ENCODE peak calls at places on chromosomes 5 and 9, in seven cellular contexts. One of them, this sample, is unnamed.

GRCh38 chr9:120481842-120482241 is 98.1 kb downstream of the CDK5RAP2 start:
- DNase-seq in epithelial cell of esophagus: no peak
- DNase-seq in CD4-positive, alpha-beta memory T cell: no peak
- DNase-seq in KBM-7: no peak
- DNase-seq in fibroblast of mammary gland: no peak
- DNase-seq in H7: no peak
- DNase-seq in naive B cell: no peak
- DNase-seq in this sample: no peak

GRCh38 chr9:33192493-33193245 is 25.5 kb upstream of the B4GALT1 start:
- DNase-seq in H7: no peak
- DNase-seq in fibroblast of mammary gland: peak; percentile 65
- DNase-seq in KBM-7: no peak
- DNase-seq in epithelial cell of esophagus: no peak
- DNase-seq in naive B cell: no peak
- DNase-seq in CD4-positive, alpha-beta memory T cell: no peak
- DNase-seq in this sample: no peak

GRCh38 chr5:73748510-73749410 is 122.8 kb downstream of the ARHGEF28 start:
- DNase-seq in fibroblast of mammary gland: peak; percentile 50
- DNase-seq in KBM-7: no peak
- DNase-seq in naive B cell: no peak
- DNase-seq in CD4-positive, alpha-beta memory T cell: no peak
- DNase-seq in H7: no peak
- DNase-seq in epithelial cell of esophagus: no peak
- DNase-seq in this sample: no peak

GRCh38 chr9:136142416-136142800 is 23.7 kb upstream of the TMEM250 start:
- DNase-seq in CD4-positive, alpha-beta memory T cell: no peak
- DNase-seq in fibroblast of mammary gland: no peak
- DNase-seq in naive B cell: no peak
- DNase-seq in H7: peak; percentile 79
- DNase-seq in epithelial cell of esophagus: no peak
- DNase-seq in KBM-7: no peak
- DNase-seq in this sample: no peak

GRCh38 chr5:132265336-132266030 is 8.0 kb downstream of the PDLIM4 start:
- DNase-seq in naive B cell: no peak
- DNase-seq in H7: peak; percentile 40
- DNase-seq in epithelial cell of esophagus: peak; percentile 83
- DNase-seq in fibroblast of mammary gland: peak; percentile 93
- DNase-seq in CD4-positive, alpha-beta memory T cell: no peak
- DNase-seq in KBM-7: no peak
- DNase-seq in this sample: peak; percentile 8

GRCh38 chr5:66442951-66443445 is 153.2 kb upstream of the MAST4 start:
- DNase-seq in H7: no peak
- DNase-seq in CD4-positive, alpha-beta memory T cell: no peak
- DNase-seq in naive B cell: no peak
- DNase-seq in KBM-7: no peak
- DNase-seq in epithelial cell of esophagus: no peak
- DNase-seq in fibroblast of mammary gland: peak; percentile 31
- DNase-seq in this sample: no peak

GRCh38 chr5:112915831-112916230 is 6.2 kb downstream of the REEP5 start:
- DNase-seq in CD4-positive, alpha-beta memory T cell: no peak
- DNase-seq in naive B cell: no peak
- DNase-seq in H7: no peak
- DNase-seq in epithelial cell of esophagus: no peak
- DNase-seq in fibroblast of mammary gland: no peak
- DNase-seq in KBM-7: no peak
- DNase-seq in this sample: no peak

GRCh38 chr9:133526721-133527321 is 2.1 kb upstream of the MYMK start:
- DNase-seq in KBM-7: no peak
- DNase-seq in H7: peak; percentile 71
- DNase-seq in fibroblast of mammary gland: no peak
- DNase-seq in CD4-positive, alpha-beta memory T cell: no peak
- DNase-seq in naive B cell: no peak
- DNase-seq in epithelial cell of esophagus: no peak
- DNase-seq in this sample: no peak

GRCh38 chr5:9401786-9402472 is 143.9 kb downstream of the SEMA5A start:
- DNase-seq in H7: no peak
- DNase-seq in naive B cell: no peak
- DNase-seq in KBM-7: no peak
- DNase-seq in fibroblast of mammary gland: peak; percentile 63
- DNase-seq in epithelial cell of esophagus: peak; percentile 75
- DNase-seq in CD4-positive, alpha-beta memory T cell: no peak
- DNase-seq in this sample: no peak

GRCh38 chr5:97006454-97006853 is 70.6 kb downstream of the LNPEP start:
- DNase-seq in fibroblast of mammary gland: no peak
- DNase-seq in CD4-positive, alpha-beta memory T cell: no peak
- DNase-seq in naive B cell: no peak
- DNase-seq in KBM-7: no peak
- DNase-seq in H7: no peak
- DNase-seq in epithelial cell of esophagus: peak; percentile 9
- DNase-seq in this sample: no peak

GRCh38 chr9:995776-996175 is 19.3 kb downstream of the DMRT3 start:
- DNase-seq in H7: no peak
- DNase-seq in CD4-positive, alpha-beta memory T cell: no peak
- DNase-seq in naive B cell: no peak
- DNase-seq in KBM-7: no peak
- DNase-seq in epithelial cell of esophagus: peak; percentile 66
- DNase-seq in fibroblast of mammary gland: peak; percentile 89
- DNase-seq in this sample: no peak

GRCh38 chr9:133253268-133253667 is 21.7 kb downstream of the ABO start:
- DNase-seq in CD4-positive, alpha-beta memory T cell: no peak
- DNase-seq in epithelial cell of esophagus: no peak
- DNase-seq in fibroblast of mammary gland: no peak
- DNase-seq in KBM-7: no peak
- DNase-seq in H7: no peak
- DNase-seq in naive B cell: no peak
- DNase-seq in this sample: no peak

GRCh38 chr9:101417977-101418376 is 17.6 kb downstream of the ALDOB start:
- DNase-seq in H7: no peak
- DNase-seq in CD4-positive, alpha-beta memory T cell: no peak
- DNase-seq in epithelial cell of esophagus: no peak
- DNase-seq in fibroblast of mammary gland: no peak
- DNase-seq in KBM-7: no peak
- DNase-seq in naive B cell: no peak
- DNase-seq in this sample: no peak

GRCh38 chr5:35138232-35138631 is 90.5 kb upstream of the AGXT2 start:
- DNase-seq in epithelial cell of esophagus: no peak
- DNase-seq in CD4-positive, alpha-beta memory T cell: no peak
- DNase-seq in naive B cell: no peak
- DNase-seq in H7: no peak
- DNase-seq in fibroblast of mammary gland: peak; percentile 94
- DNase-seq in KBM-7: no peak
- DNase-seq in this sample: no peak

GRCh38 chr9:71364196-71364955 is 243.0 kb upstream of the TRPM3 start:
- DNase-seq in H7: no peak
- DNase-seq in epithelial cell of esophagus: no peak
- DNase-seq in naive B cell: no peak
- DNase-seq in CD4-positive, alpha-beta memory T cell: no peak
- DNase-seq in fibroblast of mammary gland: no peak
- DNase-seq in KBM-7: no peak
- DNase-seq in this sample: no peak

GRCh38 chr9:127282611-127283010 is 18.0 kb downstream of the GARNL3 start:
- DNase-seq in KBM-7: no peak
- DNase-seq in fibroblast of mammary gland: no peak
- DNase-seq in CD4-positive, alpha-beta memory T cell: no peak
- DNase-seq in naive B cell: no peak
- DNase-seq in H7: no peak
- DNase-seq in epithelial cell of esophagus: no peak
- DNase-seq in this sample: no peak

GRCh38 chr5:37665272-37665671 is 174.6 kb downstream of the GDNF start:
- DNase-seq in H7: no peak
- DNase-seq in CD4-positive, alpha-beta memory T cell: no peak
- DNase-seq in KBM-7: no peak
- DNase-seq in fibroblast of mammary gland: peak; percentile 30
- DNase-seq in epithelial cell of esophagus: no peak
- DNase-seq in naive B cell: no peak
- DNase-seq in this sample: no peak

GRCh38 chr5:172052454-172053236 is 46.2 kb upstream of the FBXW11 start:
- DNase-seq in KBM-7: no peak
- DNase-seq in CD4-positive, alpha-beta memory T cell: no peak
- DNase-seq in H7: no peak
- DNase-seq in fibroblast of mammary gland: peak; percentile 90
- DNase-seq in naive B cell: no peak
- DNase-seq in epithelial cell of esophagus: peak; percentile 22
- DNase-seq in this sample: no peak

GRCh38 chr9:134502261-134503211 is 139.1 kb upstream of the COL5A1 start:
- DNase-seq in epithelial cell of esophagus: no peak
- DNase-seq in fibroblast of mammary gland: peak; percentile 97
- DNase-seq in CD4-positive, alpha-beta memory T cell: no peak
- DNase-seq in KBM-7: no peak
- DNase-seq in naive B cell: no peak
- DNase-seq in H7: peak; percentile 69
- DNase-seq in this sample: no peak

GRCh38 chr5:83925952-83926351 is 205.3 kb upstream of the HAPLN1 start:
- DNase-seq in naive B cell: no peak
- DNase-seq in fibroblast of mammary gland: no peak
- DNase-seq in H7: no peak
- DNase-seq in KBM-7: no peak
- DNase-seq in CD4-positive, alpha-beta memory T cell: no peak
- DNase-seq in epithelial cell of esophagus: no peak
- DNase-seq in this sample: no peak

This sample was measured in GM10248.